ENCODE peak calls at places on chromosomes 2 and 18, in seven cellular contexts. H, F, J, R, C, D and W are unnamed samples.

GRCh38 chr2:102266204-102266603 is 45.2 kb upstream of the IL1RL1 start:
- DNase-seq in D (no peak), J (no peak), R (no peak), C (no peak), F (no peak), H (no peak), W (no peak)

GRCh38 chr2:20352230-20353216 is 1.9 kb upstream of the PUM2 start:
- DNase-seq in H (no peak), R (no peak), J (no peak), D (no peak), C (no peak), F (no peak), W (no peak)

GRCh38 chr2:127906206-127906926 is 20.6 kb upstream of the AMMECR1L start:
- DNase-seq in C (no peak), J (no peak), F (no peak), D (no peak), R (no peak), H (no peak), W (no peak)

GRCh38 chr2:60886962-60887361 is 5.6 kb downstream of the REL start:
- DNase-seq in R (no peak), H (no peak), F (no peak), D (no peak), J (no peak), C (no peak), W (no peak)

GRCh38 chr18:56148373-56148772 is 490.0 kb downstream of the TXNL1 start:
- DNase-seq in D (peak; percentile 97), J (no peak), H (no peak), C (no peak), F (no peak), R (peak; percentile 81), W (peak; percentile 5)

GRCh38 chr18:48983793-48984437 is 33.1 kb upstream of the SMAD7 start:
- DNase-seq in H (no peak), C (peak; percentile 29), J (peak; percentile 33), D (peak; percentile 18), F (no peak), R (no peak), W (no peak)

GRCh38 chr2:170362895-170363582 is 185.1 kb downstream of the MYO3B start:
- DNase-seq in D (no peak), R (no peak), F (no peak), J (no peak), C (no peak), H (no peak), W (no peak)

GRCh38 chr2:234334146-234334545 is 162.7 kb downstream of the ARL4C start:
- DNase-seq in R (no peak), J (no peak), F (no peak), C (no peak), H (no peak), D (no peak), W (peak; percentile 47)

GRCh38 chr2:169365093-169365483 is 2.8 kb upstream of the LRP2 start:
- DNase-seq in J (no peak), D (no peak), H (no peak), C (no peak), R (no peak), F (no peak), W (no peak)